ENCODE peak calls at places on chromosomes 5 and 9, in four cellular contexts. S, X, N and K are unnamed samples.

GRCh38 chr9:122090981-122091380 is 2.1 kb downstream of the TTLL11 start:
- DNase-seq in S (no peak), X (no peak), N (no peak), K (no peak)

GRCh38 chr9:97710356-97711222 is 13.4 kb upstream of the XPA start:
- DNase-seq in S (no peak), X (no peak), N (no peak), K (peak; percentile 20)

GRCh38 chr9:98327249-98327561 is 71.8 kb upstream of the TBC1D2 start:
- DNase-seq in S (no peak), X (no peak), N (no peak), K (no peak)

GRCh38 chr5:170132642-170133448 is 27.1 kb downstream of the FOXI1 start:
- DNase-seq in S (no peak), X (no peak), N (no peak), K (no peak)

GRCh38 chr5:16740476-16740875 is 123.7 kb upstream of the RETREG1 start:
- DNase-seq in S (no peak), X (no peak), N (no peak), K (no peak)

GRCh38 chr5:141848771-141849370 is 29.3 kb downstream of the PCDH1 start:
- DNase-seq in S (no peak), X (peak; percentile 50), N (no peak), K (no peak)

GRCh38 chr5:180291234-180291940 is 496 bp downstream of the MAPK9 start:
- DNase-seq in S (no peak), X (peak; percentile 31), N (no peak), K (no peak)

GRCh38 chr5:17429353-17429752 is 68.7 kb upstream of the TAF11L2 start:
- DNase-seq in S (no peak), X (no peak), N (no peak), K (no peak)

GRCh38 chr5:150945947-150946346 is 41.2 kb upstream of the ZNF300 start:
- DNase-seq in S (no peak), X (no peak), N (no peak), K (no peak)

GRCh38 chr5:116574682-116575634 is at the start of gene SEMA6A:
- DNase-seq in S (peak; percentile 65), X (peak; percentile 93), N (peak; percentile 21), K (no peak)

GRCh38 chr5:95664204-95664786 is 17.7 kb downstream of the RFESD start:
- DNase-seq in S (no peak), X (no peak), N (no peak), K (no peak)

GRCh38 chr9:101397746-101398334 is 578 bp downstream of the MRPL50 start:
- DNase-seq in S (no peak), X (no peak), N (no peak), K (peak; percentile 29)

GRCh38 chr5:31993182-31993961 is 180.7 kb downstream of the GOLPH3 start:
- DNase-seq in S (no peak), X (no peak), N (no peak), K (no peak)

GRCh38 chr5:43997647-43998251 is 391.5 kb downstream of the FGF10 start:
- DNase-seq in S (no peak), X (no peak), N (no peak), K (no peak)

GRCh38 chr5:137600721-137601360 is 101.7 kb upstream of the SPOCK1 start:
- DNase-seq in S (no peak), X (no peak), N (no peak), K (no peak)

GRCh38 chr5:168658394-168658793 is 79.2 kb upstream of the PANK3 start:
- DNase-seq in S (no peak), X (no peak), N (no peak), K (no peak)

GRCh38 chr9:5670079-5670478 is 41.2 kb downstream of the RIC1 start:
- DNase-seq in S (no peak), X (no peak), N (no peak), K (no peak)

GRCh38 chr9:121350993-121351561 is 19.0 kb downstream of the STOM start:
- DNase-seq in S (peak; percentile 52), X (peak; percentile 51), N (no peak), K (no peak)

GRCh38 chr9:37801959-37802711 is 1.5 kb downstream of the DCAF10 start:
- DNase-seq in S (no peak), X (no peak), N (no peak), K (no peak)

GRCh38 chr9:125904155-125904841 is 157.1 kb downstream of the PBX3 start:
- DNase-seq in S (no peak), X (no peak), N (no peak), K (no peak)

GRCh38 chr9:103245369-103245768 is 250.2 kb downstream of the CYLC2 start:
- DNase-seq in S (no peak), X (no peak), N (no peak), K (no peak)

GRCh38 chr5:151617841-151618710 is 26.9 kb upstream of the FAT2 start:
- DNase-seq in S (no peak), X (no peak), N (no peak), K (no peak)

GRCh38 chr5:119031047-119031886 is 39.6 kb upstream of the DMXL1 start:
- DNase-seq in S (no peak), X (no peak), N (no peak), K (no peak)

GRCh38 chr5:124302504-124302903 is 443.9 kb downstream of the ZNF608 start:
- DNase-seq in S (no peak), X (no peak), N (no peak), K (no peak)

GRCh38 chr5:65862384-65862783 is 64.0 kb upstream of the ERBIN start:
- DNase-seq in S (no peak), X (no peak), N (no peak), K (no peak)

GRCh38 chr5:95861858-95862561 is 39.5 kb upstream of the GLRX start:
- DNase-seq in S (no peak), X (no peak), N (no peak), K (no peak)

GRCh38 chr5:179889885-179890284 is 17.8 kb downstream of the TBC1D9B start:
- DNase-seq in S (no peak), X (no peak), N (no peak), K (no peak)

GRCh38 chr5:16600397-16600796 is 16.4 kb downstream of the RETREG1 start:
- DNase-seq in S (peak; percentile 64), X (peak; percentile 61), N (no peak), K (no peak)

GRCh38 chr9:36407122-36407723 is 7.2 kb upstream of the RNF38 start:
- DNase-seq in S (peak; percentile 36), X (no peak), N (no peak), K (peak; percentile 64)

GRCh38 chr5:176184608-176185132 is 53.6 kb upstream of the SIMC1 start:
- DNase-seq in S (no peak), X (no peak), N (no peak), K (no peak)

GRCh38 chr5:150999704-151000452 is 20.5 kb upstream of the GPX3 start:
- DNase-seq in S (peak; percentile 80), X (peak; percentile 49), N (no peak), K (no peak)

GRCh38 chr9:136264046-136264802 is 18.6 kb upstream of the QSOX2 start:
- DNase-seq in S (no peak), X (no peak), N (no peak), K (no peak)
- TF ChIP-seq CTCF in S (no peak), X (no peak), N (no peak), K (no peak)

GRCh38 chr5:162324356-162324755 is 256.8 kb downstream of the GABRG2 start:
- DNase-seq in S (no peak), X (no peak), N (no peak), K (no peak)
- H3K4me1 ChIP-seq in S (no peaks in the 10 kb centered on the region), X (no peaks in the 10 kb centered on the region), N (no peaks in the 10 kb centered on the region), K (no peaks in the 10 kb centered on the region)

GRCh38 chr5:93162201-93162654 is 418.8 kb downstream of the NR2F1-AS1 start:
- DNase-seq in S (no peak), X (no peak), N (no peak), K (no peak)

GRCh38 chr5:93165559-93165958 is 415.5 kb downstream of the NR2F1-AS1 start:
- DNase-seq in S (no peak), X (no peak), N (no peak), K (no peak)

GRCh38 chr5:93164690-93165089 is 416.3 kb downstream of the NR2F1-AS1 start:
- DNase-seq in S (no peak), X (no peak), N (no peak), K (no peak)

GRCh38 chr5:93158841-93159240 is 422.2 kb downstream of the NR2F1-AS1 start:
- DNase-seq in S (no peak), X (no peak), N (no peak), K (no peak)

GRCh38 chr5:93163010-93163663 is 417.9 kb downstream of the NR2F1-AS1 start:
- DNase-seq in S (no peak), X (no peak), N (no peak), K (no peak)
- H3K27ac ChIP-seq in S (peak overlapping the region; percentile 85), X (no peak overlapping the region), N (no peak overlapping the region), K (no peak overlapping the region)

GRCh38 chr5:107352576-107352975 is 318.2 kb downstream of the EFNA5 start:
- DNase-seq in S (no peak), X (no peak), N (no peak), K (no peak)
- TF ChIP-seq CTCF in S (no peak), X (no peak), N (no peak), K (no peak)

DNA sequence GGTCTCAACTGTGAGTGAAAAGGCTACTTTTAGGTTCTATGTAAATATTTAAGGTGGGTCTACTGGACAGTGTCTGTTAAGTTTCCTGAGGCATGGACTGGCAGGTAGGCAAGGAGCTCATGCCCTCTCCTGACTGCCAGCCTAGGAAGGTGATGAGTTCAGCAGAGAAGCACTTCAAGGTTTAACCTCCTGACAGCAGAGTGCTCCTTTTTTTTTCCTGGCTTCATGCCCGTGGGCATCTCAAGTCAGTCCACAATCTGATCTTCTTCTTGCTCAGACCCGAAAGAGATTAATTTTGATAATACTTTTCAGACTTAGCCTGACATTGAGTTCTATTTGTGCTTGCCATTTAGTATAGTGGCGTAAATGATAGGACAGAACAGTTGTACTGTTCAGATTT is 241.9 kb upstream of the NREP start:
- DNase-seq in S (no peak), X (no peak), N (no peak), K (no peak)
- H3K4me1 ChIP-seq in S (no peaks in the 10 kb centered on the region), X (no peaks in the 10 kb centered on the region), N (no peaks in the 10 kb centered on the region), K (no peaks in the 10 kb centered on the region)

DNA sequence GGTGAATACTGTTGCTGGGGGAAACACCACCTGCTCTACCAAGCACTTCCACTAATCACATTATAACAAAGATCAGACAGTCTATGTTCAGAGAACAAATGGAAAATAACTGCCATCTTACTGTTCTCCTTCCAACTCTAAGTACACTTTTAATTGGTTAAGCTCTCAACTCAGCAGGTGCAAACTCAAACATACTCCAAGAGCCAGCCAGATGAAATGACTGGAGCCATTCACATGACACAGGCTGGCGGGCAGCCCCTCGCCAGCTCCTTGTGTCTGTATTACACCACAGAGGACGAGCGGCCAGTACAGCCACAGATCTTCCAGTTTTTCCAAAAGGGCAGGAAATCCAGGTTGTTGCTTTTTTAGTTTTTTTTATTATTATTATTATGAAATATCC is 16.1 kb downstream of the LIFR start:
- DNase-seq in S (no peak), X (peak; percentile 39), N (no peak), K (no peak)
- H3K27ac ChIP-seq in S (no peak overlapping the region), X (no peak overlapping the region), N (no peak overlapping the region), K (no peak overlapping the region)

GRCh38 chr5:75667586-75667985 is 49.7 kb downstream of the POC5 start:
- DNase-seq in S (no peak), X (no peak), N (no peak), K (no peak)
- TF ChIP-seq CTCF in S (no peak), X (no peak), N (no peak), K (no peak)

DNA sequence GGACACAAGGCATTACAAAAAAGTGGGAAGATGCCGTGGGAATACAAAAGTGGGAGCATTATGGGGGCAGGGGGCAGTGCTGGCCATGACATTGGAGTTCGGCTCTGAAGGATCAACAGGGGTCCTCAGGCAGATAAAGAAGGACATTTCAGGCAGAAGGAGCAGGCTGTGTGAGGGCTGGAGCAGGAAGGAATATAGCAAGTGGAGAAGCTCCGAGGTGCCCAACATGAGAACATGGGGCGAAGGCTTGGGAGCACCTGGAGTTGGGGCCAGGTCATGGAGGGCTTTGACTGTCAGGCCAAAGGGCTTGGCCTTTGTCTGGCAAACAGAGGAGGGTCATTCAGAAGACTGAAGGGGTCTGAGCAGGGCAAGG is 2.5 kb downstream of the B4GALT7 start:
- DNase-seq in S (no peak), X (no peak), N (no peak), K (no peak)
- H3K4me1 ChIP-seq in S (peaks cover 9% of the 10 kb centered on the region), X (peaks cover 32% of the 10 kb centered on the region), N (peaks cover 25% of the 10 kb centered on the region), K (peaks cover 20% of the 10 kb centered on the region)